ENCODE peak calls at places on chromosome 15, in five cellular contexts. B is neuronal stem cell, Z is mesenchymal stem cell, J is IMR-90, K is H1. X is an unnamed sample.

GRCh38 chr15:31280037-31280830 is 46.4 kb upstream of the KLF13 start:
- DNase-seq in B (no peak), Z (no peak), J (no peak), K (no peak), X (no peak)

GRCh38 chr15:35717721-35718120 is 171.8 kb upstream of the DPH6 start:
- DNase-seq in B (no peak), Z (no peak), J (no peak), K (no peak), X (no peak)

GRCh38 chr15:74156678-74157411 is 16.7 kb upstream of the ISLR start:
- DNase-seq in B (no peak), Z (peak; percentile 79), J (no peak), K (no peak), X (no peak)

GRCh38 chr15:51128701-51129100 is 34.0 kb upstream of the TNFAIP8L3 start:
- DNase-seq in B (no peak), Z (no peak), J (peak; percentile 22), K (no peak), X (no peak)

GRCh38 chr15:65833501-65834220 is 35.6 kb upstream of the RAB11A start:
- DNase-seq in B (no peak), Z (no peak), J (no peak), K (no peak), X (no peak)

GRCh38 chr15:74400915-74401757 is 32.6 kb downstream of the SEMA7A start:
- DNase-seq in B (no peak), Z (no peak), J (no peak), K (no peak), X (no peak)

GRCh38 chr15:48693474-48693873 is 48.0 kb upstream of the FBN1 start:
- DNase-seq in B (no peak), Z (peak; percentile 37), J (peak; percentile 72), K (no peak), X (no peak)

GRCh38 chr15:64150236-64150578 is 1.3 kb upstream of the SNX22 start:
- DNase-seq in B (no peak), Z (no peak), J (no peak), K (no peak), X (no peak)

GRCh38 chr15:66884661-66885237 is 180.7 kb upstream of the SMAD3 start:
- DNase-seq in B (no peak), Z (no peak), J (no peak), K (no peak), X (no peak)

GRCh38 chr15:83289160-83289559 is 4.7 kb upstream of the BNC1 start:
- DNase-seq in B (no peak), Z (no peak), J (peak; percentile 61), K (no peak), X (no peak)

GRCh38 chr15:98611808-98612207 is 36.5 kb upstream of the IGF1R start:
- DNase-seq in B (no peak), Z (no peak), J (no peak), K (no peak), X (no peak)

GRCh38 chr15:98120561-98120960 is 160.1 kb downstream of the ARRDC4 start:
- DNase-seq in B (no peak), Z (no peak), J (no peak), K (no peak), X (peak; percentile 11)

GRCh38 chr15:64623347-64624024 is 151.9 kb downstream of the RBPMS2 start:
- DNase-seq in B (no peak), Z (no peak), J (peak; percentile 24), K (no peak), X (no peak)

GRCh38 chr15:25773248-25773647 is 89.9 kb downstream of the ATP10A start:
- DNase-seq in B (no peak), Z (no peak), J (no peak), K (no peak), X (no peak)

GRCh38 chr15:59688383-59688887 is 685 bp downstream of the BNIP2 start:
- DNase-seq in B (peak; percentile 27), Z (peak; percentile 88), J (peak; percentile 77), K (no peak), X (peak; percentile 44)

GRCh38 chr15:85858586-85859375 is 64.1 kb upstream of the KLHL25 start:
- DNase-seq in B (peak; percentile 76), Z (peak; percentile 60), J (peak; percentile 44), K (peak; percentile 53), X (peak; percentile 76)

GRCh38 chr15:28125673-28126651 is 26.8 kb upstream of the OCA2 start:
- DNase-seq in B (peak; percentile 54), Z (peak; percentile 65), J (peak; percentile 64), K (no peak), X (peak; percentile 84)

GRCh38 chr15:99925661-99926461 is 192.6 kb upstream of the LYSMD4 start:
- DNase-seq in B (peak; percentile 30), Z (peak; percentile 18), J (no peak), K (no peak), X (peak; percentile 73)

DNA sequence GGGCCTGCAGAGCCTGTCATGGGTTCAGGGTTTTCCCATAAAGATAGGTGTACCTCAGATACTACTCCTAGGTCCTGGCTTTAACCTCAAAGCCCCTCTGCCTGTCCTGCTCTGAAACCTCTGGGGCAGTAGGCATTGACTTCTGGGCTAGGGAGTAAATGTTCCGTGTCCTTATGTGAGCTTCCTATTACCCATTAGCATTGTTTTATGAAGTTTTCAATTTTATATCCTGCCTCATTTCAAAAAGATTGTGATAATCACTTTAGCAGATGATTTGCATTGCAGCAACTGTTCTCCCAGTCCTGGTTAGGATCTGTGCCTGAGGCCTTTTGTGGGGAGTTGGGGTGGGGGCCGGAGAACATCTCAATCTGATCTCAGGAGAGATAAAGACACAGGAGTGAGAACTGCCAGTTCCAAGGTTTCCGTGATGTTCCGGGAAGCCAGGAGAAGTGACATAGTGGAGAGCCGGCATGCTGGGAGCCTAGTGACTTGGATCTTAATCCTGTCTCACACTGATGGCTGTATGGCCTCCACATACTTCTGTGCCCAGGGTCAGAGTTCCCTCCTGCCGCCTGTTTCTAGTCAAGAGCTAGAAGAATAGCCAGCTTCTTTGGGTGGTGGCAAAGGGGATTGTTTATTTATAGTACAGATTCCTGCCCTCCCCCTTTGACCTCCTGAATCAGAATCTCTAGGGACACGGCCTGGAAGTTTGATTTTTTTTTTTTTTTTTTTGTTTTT is 10.6 kb downstream of the TPM1 start:
- DNase-seq in B (no peak), Z (peak; percentile 82), J (no peak), K (no peak), X (peak; percentile 61)
- H3K4me3 ChIP-seq in B (no peak overlapping the region), Z (no peak overlapping the region), J (no peak overlapping the region), K (no peak overlapping the region), X (no peak overlapping the region)

GRCh38 chr15:57322602-57323250 is 53.6 kb upstream of the CGNL1 start:
- DNase-seq in B (no peak), Z (no peak), J (no peak), K (no peak), X (no peak)
- H2BK120ac ChIP-seq in B (peak overlapping the region; percentile 35), Z (no peak overlapping the region), J (no peak overlapping the region), K (no peak overlapping the region), X (no peak overlapping the region)

DNA sequence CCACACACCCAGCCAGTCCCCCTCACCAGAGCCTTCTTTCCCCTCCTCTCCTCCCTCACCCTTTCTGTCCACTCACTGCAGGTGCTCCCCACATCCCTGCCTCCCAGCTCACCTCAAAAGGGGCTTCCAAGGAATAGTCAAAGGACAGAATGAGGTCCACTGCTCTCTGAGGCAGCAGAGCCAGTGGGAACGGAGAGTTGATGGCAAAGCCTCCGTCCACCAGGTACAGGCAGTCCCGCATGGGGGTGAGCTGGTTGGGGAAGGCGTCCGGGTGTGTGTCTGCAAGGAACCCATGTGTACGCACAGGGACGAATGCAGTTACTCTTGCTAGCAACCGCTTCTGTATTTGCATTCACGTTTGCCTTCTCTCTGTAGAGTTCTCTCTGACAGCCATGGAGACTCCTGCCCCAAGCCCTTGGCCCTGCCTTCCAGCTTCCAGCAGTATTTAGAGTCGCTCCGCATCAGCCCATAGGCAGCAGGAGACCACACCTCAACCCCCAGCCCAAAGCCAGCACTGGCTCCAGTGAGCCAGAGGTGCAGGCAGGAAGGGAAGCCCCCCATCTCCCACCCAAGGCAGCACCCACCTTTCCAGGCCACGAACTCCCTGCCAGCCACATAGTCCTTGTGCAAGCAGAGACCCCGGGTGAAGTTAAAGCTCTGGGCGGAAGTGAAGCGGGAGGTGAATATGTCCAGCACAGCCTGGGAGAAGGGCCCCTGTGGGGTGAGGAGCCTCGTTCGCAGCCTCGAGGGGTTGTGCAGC is 12.4 kb downstream of the PLA2G4F start:
- DNase-seq in B (no peak), Z (no peak), J (no peak), K (no peak), X (no peak)
- H3K14ac ChIP-seq in B (no peak overlapping the region), Z (no peak overlapping the region), J (no peak overlapping the region), K (no peak overlapping the region), X (no peak overlapping the region)

DNA sequence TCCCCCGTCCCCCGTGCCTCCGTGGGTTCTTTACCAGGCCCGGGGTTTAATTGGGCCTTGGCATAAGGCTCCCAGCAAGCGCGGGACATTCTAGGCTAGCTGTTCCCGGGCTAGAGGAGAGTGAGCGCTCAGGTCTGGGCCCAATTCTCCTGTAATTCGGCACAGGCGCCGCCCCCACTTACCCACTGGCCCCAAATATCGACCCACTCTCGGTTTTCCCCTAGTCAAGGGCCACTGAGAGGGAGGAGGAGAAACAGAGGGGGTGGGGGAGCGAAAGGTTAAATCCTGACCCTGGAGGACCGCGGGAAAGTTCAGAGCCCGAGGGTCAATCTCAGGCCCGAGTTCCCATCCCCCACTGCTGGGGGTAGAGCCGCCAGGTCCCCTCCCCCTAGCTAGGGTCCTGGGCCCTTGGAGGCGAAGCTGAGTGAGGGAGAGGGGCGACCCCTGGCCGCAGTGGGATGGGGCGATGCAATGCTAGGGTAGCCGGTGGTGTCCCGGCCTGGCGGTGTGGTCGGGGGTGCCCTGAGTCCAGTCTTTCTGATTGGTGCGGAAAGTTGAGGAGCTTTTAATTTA is 8.5 kb upstream of the ONECUT1 start:
- DNase-seq in B (peak; percentile 36), Z (no peak), J (no peak), K (no peak), X (no peak)
- H3K4me3 ChIP-seq in B (no peak overlapping the region), Z (no peak overlapping the region), J (no peak overlapping the region), K (peak overlapping the region; percentile 32), X (no peak overlapping the region)

DNA sequence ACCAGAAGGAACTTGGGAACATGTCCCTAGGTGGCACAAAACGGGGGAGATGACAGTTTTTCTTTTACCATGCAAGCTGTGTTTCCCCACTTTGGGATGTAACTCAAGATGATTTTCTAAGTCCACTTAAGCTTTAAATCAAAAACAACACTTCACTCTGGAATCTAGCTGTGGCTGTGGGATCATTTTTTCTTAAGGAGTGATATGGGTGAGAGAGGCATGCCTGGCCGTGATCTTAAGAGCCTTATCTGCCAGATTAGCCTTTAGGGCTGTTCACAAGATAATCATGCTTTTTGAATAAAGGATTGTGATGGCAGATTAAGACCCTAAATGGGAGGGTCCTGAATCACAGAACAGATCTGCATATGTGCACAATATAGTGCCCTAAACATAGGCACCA is 384.8 kb upstream of the SEMA6D start:
- DNase-seq in B (no peak), Z (peak; percentile 65), J (peak; percentile 42), K (no peak), X (peak; percentile 53)
- H2BK120ac ChIP-seq in B (no peak overlapping the region), Z (no peak overlapping the region), J (peak overlapping the region; percentile 86), K (no peak overlapping the region), X (no peak overlapping the region)

GRCh38 chr15:91380114-91380513 is 280.1 kb downstream of the SV2B start:
- DNase-seq in B (no peak), Z (no peak), J (no peak), K (no peak), X (no peak)

GRCh38 chr15:91374336-91374735 is 274.3 kb downstream of the SV2B start:
- DNase-seq in B (no peak), Z (no peak), J (no peak), K (no peak), X (no peak)

GRCh38 chr15:91376016-91376415 is 276.0 kb downstream of the SV2B start:
- DNase-seq in B (no peak), Z (no peak), J (no peak), K (no peak), X (no peak)
- H3K14ac ChIP-seq in B (no peak overlapping the region), Z (no peak overlapping the region), J (no peak overlapping the region), K (no peak overlapping the region), X (no peak overlapping the region)

GRCh38 chr15:37037256-37037655 is 63.1 kb downstream of the MEIS2 start:
- DNase-seq in B (no peak), Z (no peak), J (no peak), K (no peak), X (peak; percentile 17)
- H3K4me3 ChIP-seq in B (no peak overlapping the region), Z (no peak overlapping the region), J (no peak overlapping the region), K (no peak overlapping the region), X (no peak overlapping the region)

GRCh38 chr15:94259121-94259776 is 27.9 kb downstream of the MCTP2 start:
- DNase-seq in B (no peak), Z (no peak), J (peak; percentile 47), K (no peak), X (no peak)
- H2BK120ac ChIP-seq in B (no peak overlapping the region), Z (no peak overlapping the region), J (no peak overlapping the region), K (no peak overlapping the region), X (no peak overlapping the region)

X was measured in trophoblast cell.